ENCODE peak calls at places on chromosomes 3 and 15, in five cellular contexts. Y is endothelial cell of umbilical vein, M is spleen, A is prostate gland, V is heart left ventricle. U is an unnamed sample.

GRCh38 chr3:196694941-196695848 is 16.9 kb downstream of the CEP19 start:
- DNase-seq in Y (no peak), M (no peak), V (no peak), A (no peak), U (no peak)

GRCh38 chr3:159664011-159664410 is 324.6 kb upstream of the IL12A start:
- DNase-seq in V (peak; percentile 14), Y (no peak), A (no peak), M (no peak), U (no peak)

GRCh38 chr3:34056951-34057390 is 258.5 kb downstream of the PDCD6IP start:
- DNase-seq in V (no peak), A (no peak), M (no peak), Y (no peak), U (no peak)

GRCh38 chr3:20043398-20043797 is 3.2 kb downstream of the KAT2B start:
- DNase-seq in Y (peak; percentile 64), V (peak; percentile 91), A (peak; percentile 57), M (peak; percentile 90), U (peak; percentile 76)

GRCh38 chr3:13546667-13547171 is 2.2 kb upstream of the FBLN2 start:
- DNase-seq in V (no peak), A (no peak), M (no peak), Y (no peak), U (no peak)

GRCh38 chr3:171875923-171876412 is 32.8 kb downstream of the TMEM212 start:
- DNase-seq in Y (no peak), M (no peak), A (no peak), V (no peak), U (no peak)

GRCh38 chr3:164417955-164418354 is 660.3 kb downstream of the SI start:
- DNase-seq in Y (no peak), V (no peak), A (no peak), M (no peak), U (no peak)

GRCh38 chr3:116059421-116060096 is 385.7 kb downstream of the LSAMP start:
- DNase-seq in V (no peak), Y (no peak), A (no peak), M (no peak), U (peak; percentile 6)

GRCh38 chr15:95327661-95328060 is 1002.8 kb upstream of the NR2F2 start:
- DNase-seq in Y (peak; percentile 81), V (no peak), M (no peak), A (no peak), U (no peak)

GRCh38 chr15:101398247-101398646 is 91.3 kb downstream of the PCSK6 start:
- DNase-seq in M (no peak), Y (no peak), A (peak; percentile 50), V (no peak), U (no peak)

GRCh38 chr3:105513042-105513441 is 146.3 kb downstream of the ALCAM start:
- DNase-seq in A (no peak), M (no peak), V (no peak), Y (no peak), U (no peak)

GRCh38 chr3:187027531-187027936 is 97.2 kb downstream of the ST6GAL1 start:
- DNase-seq in V (no peak), A (no peak), M (no peak), Y (no peak), U (no peak)

GRCh38 chr15:79349526-79349925 is 38.6 kb downstream of the TMED3 start:
- DNase-seq in V (no peak), Y (no peak), M (no peak), A (no peak), U (no peak)

GRCh38 chr15:78625621-78626280 is 5.0 kb upstream of the CHRNA3 start:
- DNase-seq in Y (no peak), M (no peak), V (no peak), A (no peak), U (no peak)

GRCh38 chr3:46492890-46493547 is 4.8 kb upstream of the RTP3 start:
- DNase-seq in V (no peak), A (no peak), M (no peak), Y (no peak), U (no peak)

GRCh38 chr15:22780267-22780666 is 6.2 kb upstream of the NIPA1 start:
- DNase-seq in M (no peak), A (no peak), V (no peak), Y (no peak), U (no peak)

GRCh38 chr15:88465633-88466219 is 1.5 kb downstream of the MRPL46 start:
- DNase-seq in M (no peak), Y (peak; percentile 64), V (no peak), A (no peak), U (no peak)

GRCh38 chr3:99172736-99173657 is 271.5 kb upstream of the DCBLD2 start:
- DNase-seq in A (peak; percentile 27), Y (peak; percentile 76), V (peak; percentile 23), M (no peak), U (peak; percentile 66)

GRCh38 chr3:10006762-10007090 is 19.5 kb upstream of the FANCD2 start:
- DNase-seq in A (no peak), Y (no peak), V (no peak), M (no peak), U (no peak)

GRCh38 chr3:122427857-122428471 is 12.1 kb upstream of the WDR5B start:
- DNase-seq in V (no peak), A (no peak), M (no peak), Y (no peak), U (no peak)

GRCh38 chr15:100218411-100218810 is 123.4 kb downstream of the ADAMTS17 start:
- DNase-seq in V (no peak), M (no peak), Y (no peak), A (no peak), U (no peak)

GRCh38 chr3:10391391-10391790 is 70.5 kb upstream of the SEC13 start:
- DNase-seq in A (no peak), V (no peak), M (peak; percentile 75), Y (no peak), U (no peak)

GRCh38 chr15:96703794-96704550 is 373.5 kb downstream of the NR2F2 start:
- DNase-seq in A (no peak), M (no peak), V (no peak), Y (no peak), U (no peak)

GRCh38 chr15:60957111-60957510 is 272.0 kb downstream of the RORA start:
- DNase-seq in A (no peak), V (no peak), Y (no peak), M (no peak), U (no peak)

GRCh38 chr3:81291586-81291985 is 469.9 kb downstream of the GBE1 start:
- DNase-seq in M (no peak), A (no peak), V (no peak), Y (no peak), U (no peak)

GRCh38 chr3:25648925-25649828 is 15.5 kb downstream of the TOP2B start:
- DNase-seq in V (no peak), Y (no peak), M (no peak), A (no peak), U (no peak)

GRCh38 chr3:117278424-117279190 is 569.0 kb downstream of the TUSC7 start:
- DNase-seq in A (peak; percentile 36), V (no peak), M (no peak), Y (peak; percentile 69), U (peak; percentile 77)

DNA sequence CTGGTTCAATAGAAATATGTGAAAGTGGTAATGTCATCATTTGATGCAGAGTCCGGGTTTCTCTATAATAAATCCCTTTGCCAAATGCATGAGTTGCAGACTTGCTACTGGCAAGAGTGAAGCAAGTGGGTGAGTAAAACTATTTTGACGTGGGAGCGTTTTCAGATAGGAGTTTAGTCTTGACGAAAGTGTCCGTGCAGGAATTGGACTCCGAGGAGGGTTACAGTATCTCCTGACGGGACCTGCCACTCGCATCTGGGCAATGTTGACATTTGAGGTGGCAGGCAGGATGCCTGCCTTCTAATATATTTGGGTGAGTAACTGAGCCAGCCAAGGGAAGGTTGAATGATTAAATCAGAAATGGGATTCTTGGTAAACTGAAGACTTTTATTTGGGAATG is 16.0 kb downstream of the CDV3 start:
- DNase-seq in M (no peak), Y (no peak), V (no peak), A (no peak), U (no peak)
- TF ChIP-seq POLR2A in M (no peak), Y (no peak), V (no peak), A (no peak), U (no peak)

DNA sequence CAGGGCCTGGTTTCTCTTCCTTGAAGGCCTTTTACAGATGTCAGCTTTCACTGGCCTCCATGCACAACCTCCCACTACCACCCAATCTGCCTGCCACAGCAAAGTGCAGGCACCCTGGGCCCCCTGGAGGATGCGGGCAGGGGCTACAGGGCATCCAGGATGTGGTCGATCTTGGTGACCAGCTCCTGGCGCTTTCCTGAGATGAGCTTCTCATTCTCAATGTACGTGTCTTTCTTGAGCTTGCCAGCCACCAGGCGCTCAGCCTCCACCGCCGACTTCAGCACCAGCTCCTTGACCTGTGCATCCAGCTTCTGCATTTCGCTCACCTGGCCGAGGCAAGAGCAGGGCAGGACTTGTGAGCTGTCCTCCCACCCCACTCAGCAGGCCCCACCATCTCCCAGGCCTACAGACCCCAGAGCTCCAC is 30.3 kb downstream of the RPN1 start:
- DNase-seq in A (no peak), M (no peak), Y (no peak), V (no peak), U (no peak)
- TF ChIP-seq CTCF in A (no peak), M (no peak), Y (no peak), V (no peak), U (no peak)

GRCh38 chr3:49171119-49171774 is at the start of gene KLHDC8B:
- DNase-seq in M (peak; percentile 95), V (peak; percentile 92), A (peak; percentile 73), Y (peak; percentile 95), U (peak; percentile 86)
- TF ChIP-seq POLR2A in M (no peak), V (no peak), A (peak; percentile 52), Y (peak; percentile 69), U (peak; percentile 52)

GRCh38 chr3:170806676-170807075 is 63.3 kb downstream of the RPL22L1 start:
- DNase-seq in V (no peak), Y (no peak), M (no peak), A (no peak), U (no peak)

GRCh38 chr3:170808041-170808440 is 62.0 kb downstream of the RPL22L1 start:
- DNase-seq in A (no peak), M (no peak), V (no peak), Y (peak; percentile 16), U (no peak)

GRCh38 chr3:170804095-170804494 is 65.9 kb downstream of the RPL22L1 start:
- DNase-seq in M (no peak), V (no peak), A (no peak), Y (no peak), U (no peak)

GRCh38 chr3:170809021-170809974 is 60.7 kb downstream of the RPL22L1 start:
- DNase-seq in Y (peak; percentile 81), M (no peak), V (no peak), A (peak; percentile 21), U (peak; percentile 57)

DNA sequence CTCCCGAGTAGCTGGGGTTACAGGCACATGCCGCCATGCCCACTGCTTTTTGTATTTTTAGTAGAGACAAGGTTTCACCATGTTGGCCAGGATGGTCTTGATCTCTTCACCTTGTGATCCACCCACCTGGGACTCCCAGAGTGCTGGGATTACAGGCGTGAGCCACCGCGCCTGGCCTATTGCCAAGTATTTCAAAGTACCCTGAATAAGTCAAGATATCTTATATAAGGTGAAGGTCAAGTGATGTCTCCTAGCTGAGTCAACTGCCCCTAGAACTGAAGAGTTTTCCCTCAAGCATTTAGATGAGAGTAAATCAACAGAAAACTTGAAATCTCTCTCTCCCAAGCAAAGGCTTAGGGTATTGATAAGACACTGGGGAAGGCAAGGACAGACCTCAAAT is 63.9 kb downstream of the RPL22L1 start:
- DNase-seq in Y (no peak), A (no peak), M (no peak), V (no peak), U (no peak)
- TF ChIP-seq CTCF in Y (no peak), A (no peak), M (no peak), V (no peak), U (no peak)

U was measured in body of pancreas.